ENCODE peak calls at places on chromosome 4, in ten cellular contexts. N, P, L, T, M, Z, V, S, I and A are unnamed samples.
A peak's percentile ranks its signal among the peaks of the same experiment; 100 is the strongest.

GRCh38 chr4:184503869-184504300 is 29.5 kb upstream of the IRF2 start:
- DNase-seq in Z (no peak), S (no peak), I (no peak), P (no peak), V (peak; percentile 20), L (no peak), N (no peak), T (peak; percentile 60), M (no peak), A (no peak)

GRCh38 chr4:143381171-143382118 is 44.8 kb downstream of the GAB1 start:
- DNase-seq in P (peak; percentile 83), L (peak; percentile 81), I (peak; percentile 92), M (peak; percentile 70), S (no peak), T (peak; percentile 98), Z (peak; percentile 61), V (peak; percentile 98), N (peak; percentile 96), A (no peak)

GRCh38 chr4:40579983-40580382 is 49.7 kb downstream of the RBM47 start:
- DNase-seq in I (no peak), V (no peak), P (no peak), S (no peak), Z (no peak), M (no peak), T (no peak), N (no peak), L (no peak), A (no peak)

GRCh38 chr4:83305187-83305586 is 20.6 kb upstream of the COQ2 start:
- DNase-seq in L (no peak), S (no peak), T (no peak), I (no peak), P (no peak), Z (no peak), N (no peak), V (no peak), M (no peak), A (no peak)

GRCh38 chr4:188619456-188620149 is 480.4 kb downstream of the TRIML1 start:
- DNase-seq in T (no peak), N (no peak), Z (no peak), S (no peak), M (no peak), I (no peak), L (no peak), P (no peak), V (no peak), A (no peak)

GRCh38 chr4:150007512-150007911 is 70.7 kb upstream of the DCLK2 start:
- DNase-seq in V (no peak), I (no peak), M (no peak), Z (no peak), N (no peak), L (no peak), S (no peak), T (no peak), P (no peak), A (no peak)

GRCh38 chr4:82799006-82799881 is 648 bp upstream of the SCD5 start:
- DNase-seq in L (no peak), T (no peak), N (no peak), M (no peak), P (peak; percentile 13), S (no peak), V (peak; percentile 42), I (no peak), Z (no peak), A (no peak)

GRCh38 chr4:150782311-150782710 is 200.4 kb downstream of the MAB21L2 start:
- DNase-seq in V (peak; percentile 65), N (no peak), P (no peak), M (no peak), Z (peak; percentile 23), L (no peak), T (peak; percentile 61), S (peak; percentile 12), I (no peak), A (no peak)

GRCh38 chr4:13538427-13538973 is 5.8 kb downstream of the NKX3-2 start:
- DNase-seq in N (peak; percentile 53), M (no peak), T (no peak), L (no peak), V (no peak), S (no peak), Z (no peak), P (no peak), I (no peak), A (no peak)

GRCh38 chr4:145414224-145414623 is 67.4 kb upstream of the SMAD1 start:
- DNase-seq in N (no peak), L (no peak), V (no peak), Z (no peak), I (no peak), T (no peak), P (no peak), S (no peak), M (no peak), A (no peak)

GRCh38 chr4:78396613-78397291 is 154.8 kb upstream of the ANXA3 start:
- DNase-seq in V (no peak), M (no peak), Z (no peak), L (no peak), S (no peak), I (no peak), P (no peak), N (no peak), T (no peak), A (no peak)

GRCh38 chr4:37453004-37453360 is 208.4 kb downstream of the NWD2 start:
- DNase-seq in S (peak; percentile 79), T (peak; percentile 71), V (peak; percentile 68), I (no peak), Z (peak; percentile 70), P (peak; percentile 75), N (no peak), L (no peak), M (no peak), A (no peak)

GRCh38 chr4:140150886-140151699 is 2.9 kb downstream of the MAML3 start:
- DNase-seq in V (peak; percentile 96), T (peak; percentile 94), S (no peak), Z (peak; percentile 75), P (peak; percentile 87), I (peak; percentile 93), M (peak; percentile 77), L (peak; percentile 85), N (peak; percentile 96), A (no peak)

GRCh38 chr4:140152015-140152703 is 1.8 kb downstream of the MAML3 start:
- DNase-seq in Z (peak; percentile 60), P (peak; percentile 83), N (peak; percentile 86), M (peak; percentile 43), S (no peak), L (peak; percentile 77), V (no peak), I (peak; percentile 74), T (peak; percentile 66), A (no peak)

GRCh38 chr4:140149851-140150635 is 3.9 kb downstream of the MAML3 start:
- DNase-seq in V (peak; percentile 69), Z (peak; percentile 58), T (peak; percentile 94), S (no peak), P (peak; percentile 85), M (peak; percentile 74), N (peak; percentile 91), L (peak; percentile 82), I (peak; percentile 85), A (no peak)

GRCh38 chr4:140151700-140152014 is 2.3 kb downstream of the MAML3 start:
- DNase-seq in M (peak; percentile 61), I (peak; percentile 87), N (peak; percentile 90), S (peak; percentile 23), T (peak; percentile 95), L (peak; percentile 76), V (peak; percentile 95), P (peak; percentile 84), Z (peak; percentile 80), A (no peak)

DNA sequence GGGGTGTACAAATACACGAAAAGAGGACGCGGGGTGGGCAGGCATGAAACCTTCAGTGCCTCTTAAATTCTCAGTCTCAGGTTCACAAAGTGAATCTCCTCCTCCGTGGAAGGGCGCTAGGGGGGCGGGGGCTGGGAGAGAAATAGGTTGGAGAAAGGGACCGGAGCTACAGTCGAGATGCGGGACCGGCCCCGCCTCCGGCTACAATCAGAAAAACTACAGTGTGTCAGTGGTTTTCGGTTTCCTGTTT is 3.4 kb downstream of the MAML3 start:
- DNase-seq in Z (peak; percentile 70), M (peak; percentile 71), P (peak; percentile 88), V (no peak), S (no peak), L (peak; percentile 80), N (peak; percentile 94), I (no peak), T (peak; percentile 96), A (peak; percentile 57)
- TF ChIP-seq CTCF in Z (no peak), M (no peak), P (no peak), V (no peak), S (no peak), L (no peak), N (no peak), I (peak; percentile 1), T (no peak), A (no peak)

DNA sequence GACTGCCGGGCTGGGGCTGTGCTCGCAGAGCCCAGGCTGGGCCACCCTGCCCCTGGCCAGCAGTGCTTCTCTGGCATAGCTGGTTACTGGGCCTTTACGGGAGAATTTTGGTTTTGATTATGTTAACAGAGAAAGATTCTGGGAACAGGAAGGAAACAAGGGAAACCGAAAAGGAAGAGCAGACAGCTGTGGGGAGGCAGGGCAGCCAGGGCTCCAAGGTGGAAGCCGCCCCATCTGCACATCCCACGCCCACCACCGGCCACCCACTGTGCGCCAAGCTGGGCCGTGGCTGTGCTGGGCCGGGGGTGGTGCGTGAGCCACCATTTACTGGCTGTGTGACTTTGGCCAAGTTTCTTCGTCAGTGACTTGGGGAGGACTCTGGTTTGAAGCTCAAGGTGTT is 20.1 kb downstream of the SH3BP2 start:
- DNase-seq in T (no peak), I (no peak), L (no peak), V (peak; percentile 40), S (no peak), M (no peak), Z (no peak), N (no peak), P (no peak), A (no peak)
- H3K4me3 ChIP-seq in T (no peak overlapping the region), I (peak overlapping the region; percentile 8), L (peak overlapping the region; percentile 64), V (peak overlapping the region; percentile 57), S (no peak overlapping the region), M (peak overlapping the region; percentile 56), Z (no peak overlapping the region), N (peak overlapping the region; percentile 33), P (peak overlapping the region; percentile 40), A (peak overlapping the region; percentile 48)

GRCh38 chr4:36308150-36308549 is 26.7 kb downstream of the DTHD1 start:
- DNase-seq in S (no peak), P (no peak), V (no peak), L (no peak), M (no peak), T (no peak), N (no peak), I (no peak), Z (no peak), A (no peak)
- TF ChIP-seq POLR2A in S (no peak), P (no peak), V (no peak), L (no peak), M (no peak), T (no peak), N (no peak), I (no peak), Z (no peak), A (no peak)

DNA sequence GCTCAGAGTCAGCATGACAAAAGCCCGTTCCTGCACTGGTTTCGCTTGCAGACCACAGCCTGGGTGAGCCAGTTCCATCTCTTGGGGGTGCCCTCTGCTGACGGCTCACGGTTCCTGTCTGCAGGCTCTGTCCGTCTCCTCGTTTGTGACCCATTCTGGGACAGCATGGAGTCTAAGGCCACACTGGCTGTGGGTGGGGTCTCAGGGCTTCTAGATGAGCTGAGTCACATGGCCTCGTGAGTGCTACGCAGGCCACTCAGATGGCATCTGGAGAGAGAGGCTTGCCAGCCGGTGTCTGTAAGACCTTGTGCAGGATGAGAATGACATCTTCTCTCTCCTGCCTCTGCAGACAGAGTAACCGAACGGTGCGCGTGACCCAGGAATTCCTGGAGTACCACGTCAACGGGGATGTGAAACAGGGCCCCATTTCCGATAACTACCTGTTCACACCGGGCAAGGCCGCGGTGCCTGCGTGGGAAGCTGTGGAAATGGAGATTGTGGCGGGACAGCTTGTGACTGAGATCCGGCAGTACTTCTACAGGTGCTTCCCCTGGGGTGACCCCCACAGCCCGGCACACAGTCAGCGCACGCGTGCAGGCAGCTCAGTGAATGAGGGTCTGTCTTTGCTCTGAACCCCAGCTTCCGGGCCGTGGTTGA is 31.6 kb upstream of the MRFAP1 start:
- DNase-seq in Z (peak; percentile 28), N (no peak), S (no peak), T (peak; percentile 91), P (no peak), L (no peak), V (no peak), I (no peak), M (no peak), A (no peak)
- TF ChIP-seq CTCF in Z (peak; percentile 22), N (no peak), S (no peak), T (no peak), P (no peak), L (no peak), V (no peak), I (no peak), M (no peak), A (no peak)